ENCODE peak calls at places on chromosomes 3 and 15, in nine cellular contexts. C is hypothalamus; X is H1; Y is fibroblast of the aortic adventitia; S is A172; E is stimulated activated CD4-positive, alpha-beta T cell treated with anti-CD3 and anti-CD28 coated beads, Interleukin-15, amount 100 ng/mL, for 24 hours; I is iris pigment epithelial cell; N is progenitor cell of endocrine pancreas; F is Ammon's horn. W is an unnamed sample.

GRCh38 chr3:142646020-142646783 is 50.0 kb downstream of the PLS1 start:
- DNase-seq in C (no peak), X (no peak), Y (no peak), S (no peak), E (no peak), I (no peak), N (no peak), F (no peak), W (no peak)

GRCh38 chr3:40765884-40766283 is 241.1 kb downstream of the ZNF621 start:
- DNase-seq in C (no peak), X (no peak), Y (peak), S (no peak), E (no peak), I (no peak), N (no peak), F (no peak), W (no peak)

GRCh38 chr3:188298585-188298984 is 144.6 kb downstream of the LPP start:
- DNase-seq in C (no peak), X (no peak), Y (peak), S (no peak), E (no peak), I (no peak), N (no peak), F (no peak), W (no peak)

GRCh38 chr3:127207727-127208482 is 15.0 kb downstream of the PRR23E start:
- DNase-seq in C (no peak), X (no peak), Y (no peak), S (no peak), E (no peak), I (no peak), N (no peak), F (no peak), W (no peak)

GRCh38 chr3:190597291-190597690 is 83.4 kb downstream of the IL1RAP start:
- DNase-seq in C (no peak), X (no peak), Y (no peak), S (no peak), E (no peak), I (no peak), N (no peak), F (no peak), W (no peak)

GRCh38 chr3:196202516-196202970 is 8.7 kb downstream of the ZDHHC19 start:
- DNase-seq in C (peak), X (no peak), Y (peak), S (no peak), E (no peak), I (peak), N (no peak), F (peak), W (no peak)

GRCh38 chr15:101066501-101067408 is 147.6 kb downstream of the LRRK1 start:
- DNase-seq in C (no peak), X (no peak), Y (no peak), S (no peak), E (no peak), I (no peak), N (no peak), F (no peak), W (no peak)

GRCh38 chr3:14423197-14423743 is 20.9 kb downstream of the SLC6A6 start:
- DNase-seq in C (no peak), X (no peak), Y (no peak), S (no peak), E (no peak), I (no peak), N (no peak), F (no peak), W (no peak)

GRCh38 chr15:101187820-101188516 is 63.9 kb downstream of the CHSY1 start:
- DNase-seq in C (no peak), X (no peak), Y (peak), S (peak), E (no peak), I (peak), N (no peak), F (peak), W (peak)

GRCh38 chr3:13318626-13319470 is 101.3 kb downstream of the NUP210 start:
- DNase-seq in C (no peak), X (no peak), Y (no peak), S (no peak), E (no peak), I (no peak), N (no peak), F (no peak), W (no peak)

GRCh38 chr3:131338948-131339640 is 42.5 kb upstream of the NUDT16 start:
- DNase-seq in C (no peak), X (no peak), Y (no peak), S (no peak), E (no peak), I (peak), N (no peak), F (no peak), W (no peak)

GRCh38 chr15:40590635-40591105 is 3.4 kb upstream of the KNL1 start:
- DNase-seq in C (no peak), X (no peak), Y (peak), S (no peak), E (no peak), I (peak), N (no peak), F (no peak), W (no peak)

GRCh38 chr15:64987136-64987535 is 2.6 kb downstream of the SPG21 start:
- DNase-seq in C (no peak), X (no peak), Y (peak), S (no peak), E (no peak), I (no peak), N (no peak), F (no peak), W (no peak)

GRCh38 chr3:71752911-71753715 is 542 bp upstream of the GPR27 start:
- DNase-seq in C (no peak), X (peak), Y (no peak), S (no peak), E (no peak), I (no peak), N (peak), F (no peak), W (no peak)

GRCh38 chr15:67832031-67832551 is 6.8 kb downstream of the SKOR1 start:
- DNase-seq in C (no peak), X (peak), Y (peak), S (peak), E (no peak), I (no peak), N (no peak), F (no peak), W (no peak)

GRCh38 chr15:62739507-62739906 is 303.0 kb upstream of the TPM1 start:
- DNase-seq in C (no peak), X (no peak), Y (peak), S (peak), E (no peak), I (peak), N (no peak), F (no peak), W (peak)

GRCh38 chr15:70248116-70249025 is 150.7 kb upstream of the TLE3 start:
- DNase-seq in C (no peak), X (no peak), Y (no peak), S (no peak), E (no peak), I (no peak), N (no peak), F (no peak), W (peak)

GRCh38 chr15:40844543-40844981 is 714 bp downstream of the SPINT1 start:
- DNase-seq in C (no peak), X (no peak), Y (no peak), S (no peak), E (peak), I (no peak), N (peak), F (no peak), W (no peak)

GRCh38 chr3:132726341-132726823 is 4.2 kb upstream of the NPHP3 start:
- DNase-seq in C (no peak), X (no peak), Y (peak), S (peak), E (no peak), I (peak), N (no peak), F (peak), W (peak)

GRCh38 chr15:90592144-90592887 is 62.6 kb downstream of the CRTC3 start:
- DNase-seq in C (no peak), X (no peak), Y (peak), S (peak), E (peak), I (peak), N (no peak), F (no peak), W (no peak)

GRCh38 chr15:88994286-88994685 is 81.1 kb upstream of the MFGE8 start:
- DNase-seq in C (no peak), X (no peak), Y (no peak), S (no peak), E (no peak), I (peak), N (no peak), F (no peak), W (no peak)

GRCh38 chr3:95815828-95816227 is 998.6 kb upstream of the EPHA6 start:
- DNase-seq in C (no peak), X (no peak), Y (peak), S (peak), E (no peak), I (no peak), N (no peak), F (no peak), W (no peak)

GRCh38 chr3:5330152-5330810 is 142.8 kb downstream of the EDEM1 start:
- DNase-seq in C (no peak), X (no peak), Y (peak), S (peak), E (peak), I (peak), N (no peak), F (peak), W (peak)

GRCh38 chr3:184808021-184808420 is 3.9 kb upstream of the VPS8 start:
- DNase-seq in C (no peak), X (peak), Y (no peak), S (no peak), E (no peak), I (no peak), N (no peak), F (no peak), W (no peak)

GRCh38 chr3:29705906-29706507 is 425.1 kb downstream of the RBMS3 start:
- DNase-seq in C (no peak), X (no peak), Y (no peak), S (no peak), E (no peak), I (no peak), N (no peak), F (no peak), W (no peak)

GRCh38 chr3:194871143-194871863 is 185.6 kb downstream of the FAM43A start:
- DNase-seq in C (no peak), X (no peak), Y (peak), S (peak), E (no peak), I (peak), N (peak), F (no peak), W (peak)

GRCh38 chr3:99394831-99395733 is 243.3 kb upstream of the COL8A1 start:
- DNase-seq in C (no peak), X (no peak), Y (peak), S (peak), E (no peak), I (peak), N (no peak), F (no peak), W (peak)

GRCh38 chr3:52036829-52037228 is 19.5 kb downstream of the DUSP7 start:
- DNase-seq in C (no peak), X (peak), Y (no peak), S (no peak), E (no peak), I (no peak), N (no peak), F (no peak), W (no peak)

W was measured in Caki2.